ENCODE peak calls at places on chromosome 17, in six cellular contexts. D, B, A, V, F and C are unnamed samples. For H3K4me1, the result is how much of the 10 kb centered on the place peaks cover.

GRCh38 chr17:36746654-36747053 is 145.3 kb downstream of the MRM1 start:
- DNase-seq in D (no peak), B (no peak), A (no peak), V (no peak), F (no peak), C (no peak)

GRCh38 chr17:58310511-58311428 is 17.8 kb downstream of the TSPOAP1 start:
- DNase-seq in D (no peak), B (peak), A (no peak), V (no peak), F (no peak), C (no peak)

GRCh38 chr17:37830151-37830993 is 85.5 kb upstream of the HNF1B start:
- DNase-seq in D (no peak), B (no peak), A (no peak), V (no peak), F (no peak), C (no peak)

GRCh38 chr17:46726106-46726670 is 92.3 kb downstream of the WNT3 start:
- DNase-seq in D (no peak), B (no peak), A (peak), V (no peak), F (no peak), C (no peak)

GRCh38 chr17:44376124-44376523 is 12.5 kb upstream of the FAM171A2 start:
- DNase-seq in D (no peak), B (no peak), A (peak), V (peak), F (peak), C (no peak)

GRCh38 chr17:38532451-38532850 is 73.3 kb downstream of the SRCIN1 start:
- DNase-seq in D (no peak), B (no peak), A (no peak), V (no peak), F (no peak), C (no peak)

GRCh38 chr17:46772879-46773620 is 45.4 kb downstream of the WNT3 start:
- DNase-seq in D (peak), B (no peak), A (no peak), V (no peak), F (no peak), C (no peak)

GRCh38 chr17:58005031-58005727 is 1.9 kb downstream of the SRSF1 start:
- DNase-seq in D (no peak), B (no peak), A (peak), V (no peak), F (no peak), C (no peak)

GRCh38 chr17:80071116-80071980 is 30.0 kb upstream of the GAA start:
- DNase-seq in D (no peak), B (no peak), A (peak), V (no peak), F (peak), C (peak)

GRCh38 chr17:28916302-28916934 is 13.5 kb upstream of the DHRS13 start:
- DNase-seq in D (peak), B (peak), A (peak), V (no peak), F (no peak), C (peak)

GRCh38 chr17:64020068-64020766 is at the start of gene ICAM2:
- DNase-seq in D (peak), B (no peak), A (no peak), V (no peak), F (peak), C (peak)

GRCh38 chr17:77493901-77494663 is 353.3 kb downstream of the SEC14L1 start:
- DNase-seq in D (peak), B (peak), A (no peak), V (no peak), F (peak), C (peak)
- H3K4me1 ChIP-seq in D (under half), B (under half), A (under half), V (under half), F (under half), C (under half)

DNA sequence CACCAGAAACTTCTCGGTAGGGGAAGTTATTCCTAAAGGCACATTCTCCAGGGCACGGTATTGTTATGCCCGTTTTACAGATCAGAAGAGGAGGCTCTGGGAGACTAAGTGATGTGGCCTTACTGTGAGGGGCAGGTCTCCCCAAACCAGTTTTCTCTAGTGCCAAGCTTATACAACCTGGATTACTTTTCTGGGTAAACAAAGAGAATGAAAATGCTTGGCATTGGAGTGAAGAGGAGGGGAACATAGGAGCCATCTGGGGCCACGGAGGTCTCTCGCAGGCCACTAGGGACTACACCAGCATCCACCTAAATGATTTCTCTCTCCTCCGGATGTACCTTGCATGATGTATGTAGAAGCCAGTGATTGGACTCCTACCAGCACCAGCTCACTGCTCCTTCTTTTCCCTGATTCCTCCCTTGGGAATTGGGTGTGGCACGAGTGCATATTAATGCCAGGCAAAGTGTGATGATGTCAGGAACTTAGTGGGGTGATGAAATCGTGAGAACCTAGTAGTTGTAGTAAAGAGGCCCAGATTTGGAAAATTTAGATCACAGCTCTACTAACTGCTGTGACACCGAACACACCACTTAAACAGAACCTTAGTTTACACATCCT is 687 bp downstream of the TOM1L1 start:
- DNase-seq in D (peak), B (no peak), A (peak), V (no peak), F (no peak), C (no peak)
- H3K27ac ChIP-seq in D (peak), B (peak), A (no peak), V (peak), F (no peak), C (peak)

GRCh38 chr17:17798573-17799255 is 38.1 kb downstream of the SREBF1 start:
- DNase-seq in D (no peak), B (no peak), A (no peak), V (no peak), F (no peak), C (no peak)
- H3K4me1 ChIP-seq in D (under half), B (under half), A (under half), V (under half), F (under half), C (under half)

DNA sequence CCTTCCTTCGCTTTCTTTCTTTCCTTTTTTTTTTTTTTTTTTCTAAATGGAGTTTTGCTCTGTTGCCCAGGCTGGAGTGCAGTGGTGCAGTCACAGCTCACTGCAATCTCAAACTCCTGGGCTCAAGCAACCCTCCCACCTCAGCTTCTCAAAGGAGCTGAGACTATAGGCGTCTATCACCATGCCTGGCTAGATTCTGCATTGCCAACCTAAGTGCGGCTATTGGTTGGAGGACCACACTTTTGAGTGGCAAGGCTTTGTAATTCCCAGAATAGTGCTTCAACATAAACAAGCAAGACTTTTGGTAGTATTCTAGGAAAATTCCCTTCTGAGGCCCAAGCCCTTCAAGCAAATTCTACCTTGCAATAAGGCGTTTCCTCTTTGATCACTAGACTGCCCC is 107.8 kb downstream of the YPEL2 start:
- DNase-seq in D (no peak), B (no peak), A (no peak), V (no peak), F (no peak), C (no peak)
- H3K27ac ChIP-seq in D (no peak), B (no peak), A (no peak), V (no peak), F (no peak), C (no peak)

DNA sequence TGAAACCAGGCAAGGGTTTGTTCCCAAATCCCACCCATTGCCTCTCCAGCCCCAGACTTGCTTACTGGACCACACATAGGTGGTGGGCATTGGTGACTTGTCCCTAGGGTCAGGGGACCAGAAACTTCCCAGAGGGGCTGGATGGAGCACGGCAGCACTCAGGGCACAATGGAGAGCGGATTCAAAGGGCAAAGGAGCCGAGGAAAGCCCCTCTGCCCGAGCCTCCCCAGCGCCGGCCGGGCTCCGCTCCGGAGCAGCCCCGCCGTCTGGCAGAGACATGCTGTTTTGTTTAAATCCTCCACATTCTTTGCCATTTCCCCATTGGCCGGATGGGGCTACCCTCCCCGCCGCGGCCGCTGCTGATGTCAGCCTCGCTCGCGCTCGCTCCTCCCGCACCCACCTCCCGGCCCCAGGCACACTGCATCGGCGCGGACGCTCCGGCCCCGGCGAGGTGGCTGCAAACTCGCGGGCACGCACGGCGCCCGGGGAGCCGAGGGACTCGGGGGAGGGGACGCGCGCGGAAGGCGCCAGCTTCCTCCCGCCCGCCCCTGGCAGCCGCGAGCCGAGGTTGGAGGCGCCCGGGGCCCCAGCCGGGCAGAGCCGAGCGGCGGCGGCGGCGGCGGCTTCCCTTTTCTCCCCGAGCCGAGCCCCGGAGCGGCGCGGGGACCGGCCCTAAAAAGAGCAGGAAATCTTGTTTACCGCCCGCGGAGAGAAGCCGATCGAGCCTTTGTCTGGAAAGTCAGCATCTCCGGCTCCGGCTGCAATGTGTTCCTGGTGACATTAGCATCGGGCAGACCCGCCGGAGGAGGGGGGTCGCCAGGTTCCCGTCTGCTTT is at the start of gene PITPNC1:
- DNase-seq in D (peak), B (peak), A (peak), V (peak), F (peak), C (peak)
- H3K4me1 ChIP-seq in D (under half), B (under half), A (under half), V (under half), F (under half), C (under half)

GRCh38 chr17:42518046-42518754 is 17.8 kb upstream of the NAGLU start:
- DNase-seq in D (peak), B (peak), A (peak), V (peak), F (peak), C (peak)
- H3K27ac ChIP-seq in D (peak), B (peak), A (peak), V (peak), F (peak), C (peak)

DNA sequence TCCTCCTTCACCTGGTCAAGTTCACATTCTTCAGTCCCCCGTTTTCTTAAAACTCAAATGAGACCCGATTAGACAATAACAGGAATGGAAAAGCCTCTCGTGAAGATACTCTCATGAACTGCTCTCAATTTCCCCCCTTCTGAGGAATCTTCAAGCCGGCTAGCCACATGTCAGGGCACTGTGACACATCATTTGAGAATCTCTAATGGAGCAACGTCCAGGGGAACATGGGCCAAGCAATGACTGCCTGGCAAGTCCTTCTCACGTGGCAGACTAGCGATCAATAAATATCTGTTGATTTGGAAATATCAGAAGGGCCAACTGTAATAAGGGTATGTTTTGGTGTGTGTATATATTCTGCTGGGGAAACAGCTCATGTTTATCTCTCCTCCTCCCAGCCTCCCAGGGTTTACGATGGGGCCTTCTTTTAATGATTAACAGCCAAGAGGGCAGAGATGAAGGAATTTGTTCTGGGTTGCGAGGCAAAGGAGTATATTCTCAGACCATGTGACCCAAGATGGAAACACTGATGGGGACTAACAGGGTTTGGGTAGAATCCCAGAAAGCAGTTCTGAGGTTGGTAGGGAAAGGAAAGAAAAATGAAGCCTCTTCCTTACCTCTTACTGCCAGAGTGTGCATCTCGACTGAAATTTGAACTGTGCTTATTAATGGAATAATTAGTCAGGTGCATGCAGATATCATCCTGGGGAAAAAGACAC is 21.4 kb downstream of the TTLL6 start:
- DNase-seq in D (no peak), B (no peak), A (peak), V (no peak), F (no peak), C (no peak)
- H3K4me1 ChIP-seq in D (under half), B (under half), A (under half), V (under half), F (under half), C (under half)

GRCh38 chr17:45425125-45425983 is 7.3 kb downstream of the ARHGAP27 start:
- DNase-seq in D (peak), B (peak), A (peak), V (peak), F (peak), C (no peak)

GRCh38 chr17:45423304-45423703 is 9.4 kb downstream of the ARHGAP27 start:
- DNase-seq in D (no peak), B (no peak), A (no peak), V (no peak), F (no peak), C (no peak)

GRCh38 chr17:45423936-45424335 is 8.7 kb downstream of the ARHGAP27 start:
- DNase-seq in D (no peak), B (peak), A (no peak), V (no peak), F (peak), C (no peak)

GRCh38 chr17:45425984-45426413 is 6.7 kb downstream of the ARHGAP27 start:
- DNase-seq in D (no peak), B (no peak), A (no peak), V (no peak), F (no peak), C (no peak)

GRCh38 chr17:45424769-45425124 is 7.9 kb downstream of the ARHGAP27 start:
- DNase-seq in D (no peak), B (no peak), A (no peak), V (no peak), F (no peak), C (no peak)
- H3K27ac ChIP-seq in D (peak), B (peak), A (no peak), V (no peak), F (peak), C (peak)

GRCh38 chr17:40093580-40094201 is 6.7 kb downstream of the NR1D1 start:
- DNase-seq in D (no peak), B (no peak), A (no peak), V (no peak), F (peak), C (no peak)
- H3K4me1 ChIP-seq in D (half or more), B (under half), A (under half), V (under half), F (half or more), C (under half)